ENCODE peak calls at places on chromosomes 3 and 15, in ten cellular contexts. U is left ventricle myocardium superior; E is GM18507; X is MM.1S; N is Kasumi-1; R is stimulated activated CD4-positive, alpha-beta T cell treated with anti-CD3 and anti-CD28 coated beads, TNF-alpha, amount 100 ng/mL, for 1 hour; A is heart left ventricle; G is AG08395; I is spleen; W is NCI-H2029. H is an unnamed sample.

GRCh38 chr15:35669457-35670045 is 123.6 kb upstream of the DPH6 start:
- DNase-seq in U (no peak), E (no peak), X (no peak), N (no peak), R (no peak), A (no peak), G (no peak), I (no peak), W (no peak), H (no peak)

GRCh38 chr3:3177861-3178497 is 1.5 kb downstream of the CRBN start:
- DNase-seq in U (no peak), E (no peak), X (no peak), N (peak; percentile 28), R (no peak), A (no peak), G (peak; percentile 9), I (no peak), W (no peak), H (no peak)

GRCh38 chr3:197495999-197496745 is 59.6 kb downstream of the BDH1 start:
- DNase-seq in U (no peak), E (no peak), X (no peak), N (no peak), R (no peak), A (no peak), G (no peak), I (no peak), W (no peak), H (no peak)

GRCh38 chr3:31567036-31567435 is 34.3 kb downstream of the STT3B start:
- DNase-seq in U (no peak), E (no peak), X (no peak), N (peak; percentile 47), R (no peak), A (no peak), G (no peak), I (no peak), W (no peak), H (no peak)

GRCh38 chr3:137116619-137117018 is 158.8 kb downstream of the IL20RB start:
- DNase-seq in U (no peak), E (no peak), X (no peak), N (no peak), R (no peak), A (no peak), G (no peak), I (no peak), W (no peak), H (no peak)

GRCh38 chr3:186705882-186706780 is 11.0 kb upstream of the KNG1 start:
- DNase-seq in U (no peak), E (no peak), X (peak; percentile 89), N (no peak), R (no peak), A (no peak), G (no peak), I (no peak), W (no peak), H (no peak)

GRCh38 chr3:53789459-53789858 is 56.8 kb downstream of the CHDH start:
- DNase-seq in U (no peak), E (no peak), X (no peak), N (no peak), R (no peak), A (no peak), G (no peak), I (no peak), W (no peak), H (no peak)

GRCh38 chr15:47384316-47384715 is 333.0 kb upstream of the SEMA6D start:
- DNase-seq in U (peak; percentile 41), E (no peak), X (no peak), N (no peak), R (no peak), A (no peak), G (peak; percentile 91), I (no peak), W (no peak), H (no peak)

GRCh38 chr15:48577495-48577894 is 68.0 kb downstream of the FBN1 start:
- DNase-seq in U (no peak), E (no peak), X (peak; percentile 82), N (no peak), R (no peak), A (no peak), G (no peak), I (no peak), W (no peak), H (no peak)